ENCODE peak calls at places on chromosomes 1 and 21, in four cellular contexts. H is neural progenitor cell, G is GM23248, K is ovary. C is an unnamed sample. For H3K4me1, the result is how much of the 10 kb centered on the place peaks cover.

GRCh38 chr1:226128487-226129075 is 58.0 kb downstream of the ACBD3 start:
- DNase-seq in H (no peak), G (peak), K (peak), C (peak)

GRCh38 chr1:22411589-22411988 is 40.1 kb upstream of the ZBTB40 start:
- DNase-seq in H (no peak), G (no peak), K (no peak), C (no peak)

GRCh38 chr1:14404847-14405246 is 193.6 kb upstream of the KAZN start:
- DNase-seq in H (no peak), G (no peak), K (no peak), C (no peak)

GRCh38 chr1:156471496-156472490 is 28.8 kb downstream of the MEF2D start:
- DNase-seq in H (no peak), G (no peak), K (peak), C (no peak)

GRCh38 chr1:25439287-25439686 is 8.6 kb downstream of the MACO1 start:
- DNase-seq in H (no peak), G (no peak), K (no peak), C (no peak)

GRCh38 chr1:63888984-63889383 is 115.2 kb downstream of the ROR1 start:
- DNase-seq in H (no peak), G (peak), K (no peak), C (peak)

GRCh38 chr21:28509031-28509430 is 483.6 kb downstream of the LTN1 start:
- DNase-seq in H (peak), G (no peak), K (no peak), C (no peak)

GRCh38 chr1:92567211-92567868 is 80.6 kb upstream of the GFI1 start:
- DNase-seq in H (no peak), G (peak), K (no peak), C (peak)

GRCh38 chr21:27648560-27648959 is 681.7 kb upstream of the ADAMTS5 start:
- DNase-seq in H (no peak), G (peak), K (no peak), C (peak)

GRCh38 chr1:88935522-88936222 is 44.3 kb upstream of the GTF2B start:
- DNase-seq in H (peak), G (peak), K (no peak), C (peak)

GRCh38 chr1:66637146-66637545 is 103.2 kb downstream of the SGIP1 start:
- DNase-seq in H (no peak), G (no peak), K (no peak), C (no peak)

GRCh38 chr1:155970531-155971167 is 7.7 kb downstream of the ARHGEF2 start:
- DNase-seq in H (peak), G (peak), K (peak), C (peak)

GRCh38 chr1:67632811-67633478 is 52.1 kb upstream of the GADD45A start:
- DNase-seq in H (no peak), G (no peak), K (no peak), C (no peak)

GRCh38 chr21:28283652-28284490 is 708.8 kb downstream of the LTN1 start:
- DNase-seq in H (no peak), G (peak), K (no peak), C (peak)

GRCh38 chr1:208216062-208216461 is 28.1 kb downstream of the PLXNA2 start:
- DNase-seq in H (no peak), G (peak), K (no peak), C (no peak)

GRCh38 chr1:69221492-69221990 is 346.2 kb upstream of the LRRC7 start:
- DNase-seq in H (peak), G (no peak), K (no peak), C (no peak)

GRCh38 chr1:35554261-35555211 is 2.7 kb downstream of the KIAA0319L start:
- DNase-seq in H (no peak), G (no peak), K (no peak), C (no peak)

GRCh38 chr1:199580280-199580679 is 447.2 kb upstream of the NR5A2 start:
- DNase-seq in H (no peak), G (no peak), K (no peak), C (no peak)

GRCh38 chr1:199291022-199291740 is 652.3 kb downstream of the PTPRC start:
- DNase-seq in H (no peak), G (no peak), K (no peak), C (no peak)

GRCh38 chr1:78279051-78279450 is 211.7 kb upstream of the PTGFR start:
- DNase-seq in H (no peak), G (peak), K (no peak), C (peak)

GRCh38 chr1:87674791-87675190 is 346.1 kb downstream of the LMO4 start:
- DNase-seq in H (no peak), G (no peak), K (no peak), C (no peak)

GRCh38 chr1:51439895-51440294 is 79.2 kb downstream of the EPS15 start:
- DNase-seq in H (no peak), G (no peak), K (no peak), C (no peak)

GRCh38 chr21:45209046-45209445 is 78.6 kb downstream of the POFUT2 start:
- DNase-seq in H (no peak), G (peak), K (no peak), C (peak)

GRCh38 chr1:115112496-115113375 is 23.4 kb upstream of the TSPAN2 start:
- DNase-seq in H (peak), G (peak), K (peak), C (peak)

GRCh38 chr1:162019006-162019405 is 4.7 kb downstream of the OLFML2B start:
- DNase-seq in H (no peak), G (peak), K (no peak), C (peak)

GRCh38 chr1:96059276-96059675 is 662.3 kb upstream of the PTBP2 start:
- DNase-seq in H (no peak), G (no peak), K (no peak), C (no peak)

GRCh38 chr21:32726742-32727477 is 903 bp downstream of the SYNJ1 start:
- DNase-seq in H (peak), G (peak), K (no peak), C (peak)

GRCh38 chr21:26732442-26733221 is 112.6 kb downstream of the ADAMTS1 start:
- DNase-seq in H (peak), G (peak), K (peak), C (peak)

GRCh38 chr1:72224506-72224905 is 57.8 kb downstream of the NEGR1 start:
- DNase-seq in H (no peak), G (no peak), K (no peak), C (no peak)

GRCh38 chr1:228284521-228284920 is 76.7 kb downstream of the OBSCN start:
- DNase-seq in H (no peak), G (no peak), K (no peak), C (no peak)

GRCh38 chr1:211735208-211736170 is 60.1 kb upstream of the NEK2 start:
- DNase-seq in H (no peak), G (peak), K (peak), C (peak)

GRCh38 chr21:36124395-36124794 is 10.5 kb upstream of the CBR3 start:
- DNase-seq in H (no peak), G (no peak), K (no peak), C (no peak)

GRCh38 chr1:30749691-30750583 is 7.6 kb downstream of the LAPTM5 start:
- DNase-seq in H (no peak), G (no peak), K (no peak), C (no peak)

GRCh38 chr1:143720087-143721023 is 251.4 kb downstream of the FAM72C start:
- DNase-seq in H (no peak), G (peak), K (no peak), C (no peak)

GRCh38 chr1:4691766-4692405 is 37.5 kb downstream of the AJAP1 start:
- DNase-seq in H (no peak), G (no peak), K (no peak), C (no peak)

GRCh38 chr1:30929135-30929889 is 20.8 kb upstream of the SDC3 start:
- DNase-seq in H (peak), G (peak), K (no peak), C (peak)

GRCh38 chr21:41316641-41317392 is at the start of gene FAM3B:
- DNase-seq in H (peak), G (no peak), K (no peak), C (no peak)
- H3K4me1 ChIP-seq in H (under half), G (under half), K (under half), C (under half)

GRCh38 chr1:201719812-201720521 is 109.0 kb upstream of the IPO9 start:
- DNase-seq in H (peak), G (peak), K (peak), C (no peak)
- H3K4me1 ChIP-seq in H (under half), G (half or more), K (under half), C (half or more)

GRCh38 chr1:152656459-152656858 is 6.7 kb upstream of the LCE2D start:
- DNase-seq in H (no peak), G (no peak), K (no peak), C (no peak)
- H3K4me1 ChIP-seq in H (under half), G (under half), K (under half), C (under half)

DNA sequence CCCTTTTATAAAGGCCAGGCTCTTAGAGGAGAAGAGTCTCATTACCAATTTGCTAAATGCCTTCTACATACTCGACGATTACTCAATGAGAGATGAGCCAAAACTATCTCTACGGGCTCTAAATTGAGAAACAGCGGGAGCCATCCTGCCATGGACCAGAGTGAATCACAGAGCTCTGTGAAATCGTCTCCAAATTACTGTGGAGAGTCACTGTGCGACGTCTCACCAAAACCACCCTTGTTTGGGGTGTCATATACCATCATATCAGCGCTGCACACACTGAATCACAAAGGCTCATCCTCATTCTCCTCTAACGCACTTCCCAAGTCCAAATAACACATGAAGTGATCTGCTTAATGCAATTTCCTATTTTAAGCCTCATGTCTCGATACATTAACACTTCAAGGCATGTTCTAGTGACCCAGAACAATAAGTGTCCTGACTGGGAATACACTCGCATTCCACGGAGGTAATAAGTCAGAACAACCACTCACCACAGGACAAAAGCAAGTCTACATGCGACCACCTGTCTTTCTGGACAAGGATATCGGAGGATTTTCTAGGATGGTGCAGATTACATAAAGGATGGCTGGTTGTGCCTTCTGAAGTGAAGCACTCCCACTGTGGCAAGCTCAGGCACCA is 44.4 kb downstream of the NID1 start:
- DNase-seq in H (no peak), G (peak), K (no peak), C (no peak)
- H3K4me1 ChIP-seq in H (under half), G (half or more), K (under half), C (half or more)

DNA sequence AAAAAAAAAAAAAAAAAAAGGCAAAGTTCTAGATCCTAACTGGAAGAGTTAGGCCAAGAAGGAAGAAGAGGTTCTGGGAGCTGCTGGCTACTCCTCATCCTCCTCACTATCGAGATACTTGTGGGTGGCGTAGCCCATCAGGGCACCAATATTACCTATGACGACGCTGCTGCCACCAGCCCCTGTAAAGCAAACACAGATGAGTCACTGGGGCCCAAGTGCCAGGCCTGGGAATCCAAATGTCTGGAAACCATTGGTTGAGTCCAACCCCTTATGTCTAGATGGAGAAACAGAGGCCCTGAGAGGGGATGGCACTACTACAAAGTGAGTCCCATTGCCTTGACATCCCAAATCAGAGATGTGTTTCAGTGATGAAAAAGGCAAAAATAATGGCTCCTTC is 5.7 kb downstream of the IFI6 start:
- DNase-seq in H (no peak), G (no peak), K (no peak), C (no peak)
- H3K4me1 ChIP-seq in H (under half), G (under half), K (under half), C (under half)

GRCh38 chr1:202049129-202049528 is 38.7 kb downstream of the ELF3 start:
- DNase-seq in H (no peak), G (no peak), K (no peak), C (no peak)
- H3K4me1 ChIP-seq in H (under half), G (under half), K (under half), C (under half)

DNA sequence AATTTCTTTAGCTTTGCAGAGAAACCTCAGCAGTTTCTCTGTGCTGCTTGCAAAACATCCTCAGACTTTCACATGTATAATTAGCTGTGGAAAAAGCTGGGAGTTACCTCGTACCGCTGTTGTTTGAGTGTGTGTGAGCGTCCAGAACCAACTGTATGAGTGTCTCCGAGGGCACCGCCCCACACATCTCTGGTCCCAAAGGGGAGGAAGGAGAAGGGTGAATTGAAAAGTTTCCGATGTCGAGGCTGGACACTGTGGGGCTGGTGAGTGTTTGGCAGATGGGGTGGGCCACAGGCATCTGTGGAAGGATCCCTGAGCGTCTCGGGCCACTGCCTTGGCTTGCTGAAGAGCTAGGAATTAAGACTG is 1.2 kb downstream of the ATP2B4 start:
- DNase-seq in H (peak), G (peak), K (no peak), C (peak)
- H3K4me1 ChIP-seq in H (under half), G (under half), K (under half), C (under half)

GRCh38 chr21:39010629-39011404 is 172.4 kb downstream of the PSMG1 start:
- DNase-seq in H (no peak), G (no peak), K (no peak), C (no peak)

GRCh38 chr21:39009587-39010225 is 173.5 kb downstream of the PSMG1 start:
- DNase-seq in H (no peak), G (no peak), K (no peak), C (no peak)

GRCh38 chr21:39011911-39012310 is 171.3 kb downstream of the PSMG1 start:
- DNase-seq in H (no peak), G (no peak), K (no peak), C (no peak)

GRCh38 chr21:39014751-39015150 is 168.5 kb downstream of the PSMG1 start:
- DNase-seq in H (no peak), G (peak), K (no peak), C (peak)

DNA sequence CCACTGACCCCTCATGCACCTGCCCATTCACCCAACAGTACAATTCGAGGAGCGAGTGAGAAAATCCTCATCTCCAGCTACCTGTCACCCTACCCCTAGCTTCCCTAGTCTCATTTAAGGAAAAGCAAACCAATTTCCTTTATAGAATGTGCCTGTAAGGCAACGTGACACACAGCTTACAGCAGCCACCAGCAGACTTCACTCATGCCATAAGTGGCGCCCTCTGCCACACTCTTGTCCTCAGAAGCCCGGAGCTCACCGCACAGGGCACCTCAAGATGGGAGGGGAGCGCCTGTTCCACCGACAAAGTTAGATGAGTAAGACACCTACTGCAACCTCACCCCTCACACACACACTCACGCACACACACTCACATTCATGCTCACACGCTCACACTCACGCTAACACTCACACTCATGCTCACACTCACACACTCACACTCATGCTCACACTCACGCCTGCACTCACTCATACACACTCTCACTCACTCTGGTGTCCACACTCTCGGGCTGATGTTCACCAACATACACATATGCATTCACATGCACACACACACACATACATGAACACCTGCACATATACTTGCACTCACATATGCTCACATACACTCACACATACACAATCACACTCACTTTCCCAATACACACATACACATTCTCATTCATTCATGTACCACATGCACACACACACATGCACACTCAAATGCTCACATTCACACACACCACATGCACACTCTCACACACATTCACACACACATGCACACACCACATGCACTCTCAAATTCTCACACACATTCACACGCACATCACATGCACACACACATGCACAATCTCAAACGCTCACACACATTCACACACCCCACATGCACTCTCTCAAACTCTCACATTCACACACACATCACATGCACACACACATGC is 170.7 kb downstream of the PSMG1 start:
- DNase-seq in H (no peak), G (no peak), K (no peak), C (no peak)
- H3K4me1 ChIP-seq in H (under half), G (under half), K (under half), C (under half)

C was measured in adipocyte.